ENCODE peak calls at places on chromosome 20, in six cellular contexts. L is GM20000, R is GM13976, M is hepatocyte, T is RWPE1, N is psoas muscle. D is an unnamed sample.

GRCh38 chr20:45905505-45906079 is 6.4 kb downstream of the PLTP start:
- DNase-seq in L (no peak), R (no peak), M (no peak), T (peak), N (no peak), D (no peak)

GRCh38 chr20:46230811-46231282 is 77.5 kb downstream of the CDH22 start:
- DNase-seq in L (no peak), R (no peak), M (peak), T (peak), N (no peak), D (peak)

GRCh38 chr20:8722277-8722928 is 346.5 kb upstream of the PLCB4 start:
- DNase-seq in L (peak), R (no peak), M (peak), T (peak), N (no peak), D (peak)

GRCh38 chr20:20198011-20198410 is 145.7 kb downstream of the CFAP61 start:
- DNase-seq in L (no peak), R (no peak), M (no peak), T (no peak), N (no peak), D (no peak)

GRCh38 chr20:51584116-51584515 is 41.6 kb upstream of the NFATC2 start:
- DNase-seq in L (no peak), R (no peak), M (no peak), T (no peak), N (no peak), D (no peak)

GRCh38 chr20:50602432-50603088 is 88.8 kb downstream of the RIPOR3 start:
- DNase-seq in L (no peak), R (no peak), M (no peak), T (no peak), N (no peak), D (no peak)

GRCh38 chr20:41392871-41393704 is 26.5 kb upstream of the EMILIN3 start:
- DNase-seq in L (no peak), R (no peak), M (no peak), T (no peak), N (peak), D (no peak)

GRCh38 chr20:64160118-64160517 is 4.1 kb upstream of the MYT1 start:
- DNase-seq in L (no peak), R (no peak), M (no peak), T (no peak), N (no peak), D (no peak)

GRCh38 chr20:12207875-12208274 is 290.2 kb downstream of the BTBD3 start:
- DNase-seq in L (no peak), R (no peak), M (peak), T (peak), N (no peak), D (peak)

GRCh38 chr20:42577193-42577592 is 612.5 kb downstream of the PTPRT start:
- DNase-seq in L (no peak), R (no peak), M (no peak), T (no peak), N (no peak), D (no peak)

GRCh38 chr20:35276408-35276807 is 1.5 kb downstream of the MMP24OS start:
- DNase-seq in L (no peak), R (no peak), M (no peak), T (no peak), N (no peak), D (no peak)

GRCh38 chr20:35279040-35279439 is 1.1 kb upstream of the MMP24OS start:
- DNase-seq in L (no peak), R (no peak), M (no peak), T (peak), N (no peak), D (no peak)

GRCh38 chr20:35277127-35277526 is 795 bp downstream of the MMP24OS start:
- DNase-seq in L (no peak), R (no peak), M (no peak), T (no peak), N (no peak), D (no peak)

GRCh38 chr20:35279533-35280174 is 1.7 kb upstream of the MMP24OS start:
- DNase-seq in L (no peak), R (no peak), M (no peak), T (peak), N (no peak), D (no peak)

DNA sequence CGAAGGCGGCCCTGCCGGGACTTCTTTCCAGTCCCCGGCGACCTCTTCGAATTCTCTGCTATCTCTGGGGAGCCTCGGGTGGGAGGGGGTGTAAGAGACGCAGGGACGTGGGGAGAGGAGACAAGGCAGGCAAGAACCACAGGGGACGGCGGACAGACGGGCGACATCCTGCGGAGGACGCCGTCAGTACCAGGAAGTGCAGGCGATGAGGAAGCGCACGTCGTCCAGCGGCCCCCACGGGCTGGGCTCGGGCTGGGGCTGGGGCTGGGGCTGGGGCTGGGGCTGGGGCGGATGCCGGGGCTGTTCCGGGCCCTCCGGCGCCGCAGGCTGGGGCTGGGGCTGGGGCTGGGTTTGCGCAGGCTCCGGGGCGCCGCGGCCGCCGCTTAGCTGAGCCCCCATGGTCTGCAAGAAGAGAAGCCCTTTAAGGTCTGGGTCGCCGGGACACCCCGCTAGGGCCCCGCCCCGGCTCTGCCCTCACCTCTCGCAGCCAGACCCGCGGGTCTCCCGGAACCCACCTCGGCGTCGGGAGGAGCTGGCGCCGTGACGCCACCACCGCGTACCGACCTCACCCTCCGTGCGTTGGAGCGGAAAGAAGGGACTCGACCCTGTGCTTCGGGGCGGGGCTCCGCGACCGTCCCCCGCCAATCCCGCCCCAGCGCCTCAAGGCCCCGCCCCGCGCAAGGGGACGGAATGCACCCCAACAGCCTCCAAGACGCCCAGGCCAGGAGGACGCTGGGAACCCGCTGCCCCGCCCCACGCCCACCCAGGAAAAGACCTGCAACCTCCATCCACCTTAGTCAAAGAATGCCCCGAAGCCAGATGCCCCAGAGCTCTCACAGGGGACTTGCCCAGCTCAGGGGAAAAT is at the start of gene MMP24OS:
- DNase-seq in L (peak), R (peak), M (peak), T (peak), N (peak), D (peak)
- TF ChIP-seq CTCF in L (peak), R (peak), M (peak), T (no peak), N (no peak), D (no peak)

GRCh38 chr20:4663553-4663952 is 58.2 kb upstream of the PRND start:
- DNase-seq in L (no peak), R (no peak), M (no peak), T (no peak), N (no peak), D (no peak)

GRCh38 chr20:4665591-4665990 is 56.1 kb upstream of the PRND start:
- DNase-seq in L (no peak), R (no peak), M (no peak), T (no peak), N (no peak), D (no peak)

GRCh38 chr20:4664691-4665360 is 56.9 kb upstream of the PRND start:
- DNase-seq in L (no peak), R (no peak), M (no peak), T (no peak), N (no peak), D (no peak)

GRCh38 chr20:4661191-4661590 is 60.5 kb upstream of the PRND start:
- DNase-seq in L (no peak), R (no peak), M (no peak), T (no peak), N (no peak), D (no peak)

DNA sequence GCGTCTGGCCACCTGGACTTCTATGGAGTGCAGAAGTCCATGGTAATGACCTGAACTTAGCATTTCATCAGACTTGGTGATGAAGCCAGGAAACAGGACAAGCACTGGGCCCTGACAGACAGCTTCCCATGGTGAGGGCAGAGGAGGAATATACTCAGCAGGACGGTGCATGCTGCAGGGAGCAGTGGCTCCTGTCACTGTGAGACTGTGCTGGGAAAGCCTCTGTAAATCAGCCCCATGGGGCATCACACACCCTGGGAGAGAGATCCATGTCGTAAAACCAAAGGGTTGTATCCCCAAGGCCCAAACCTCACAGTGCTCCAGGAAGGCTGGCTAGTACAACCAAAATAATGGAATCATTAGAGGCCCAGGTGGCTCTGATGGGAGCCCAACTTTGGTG is 58.7 kb upstream of the PRND start:
- DNase-seq in L (no peak), R (no peak), M (no peak), T (no peak), N (no peak), D (no peak)
- TF ChIP-seq CTCF in L (no peak), R (no peak), M (no peak), T (no peak), N (no peak), D (no peak)

GRCh38 chr20:1345756-1346093 is 16.8 kb upstream of the SDCBP2 start:
- DNase-seq in L (no peak), R (no peak), M (no peak), T (no peak), N (no peak), D (no peak)

GRCh38 chr20:1345030-1345755 is 16.3 kb upstream of the SDCBP2 start:
- DNase-seq in L (no peak), R (no peak), M (no peak), T (no peak), N (no peak), D (no peak)

GRCh38 chr20:1341561-1342265 is 12.8 kb upstream of the SDCBP2 start:
- DNase-seq in L (no peak), R (no peak), M (no peak), T (no peak), N (no peak), D (no peak)

DNA sequence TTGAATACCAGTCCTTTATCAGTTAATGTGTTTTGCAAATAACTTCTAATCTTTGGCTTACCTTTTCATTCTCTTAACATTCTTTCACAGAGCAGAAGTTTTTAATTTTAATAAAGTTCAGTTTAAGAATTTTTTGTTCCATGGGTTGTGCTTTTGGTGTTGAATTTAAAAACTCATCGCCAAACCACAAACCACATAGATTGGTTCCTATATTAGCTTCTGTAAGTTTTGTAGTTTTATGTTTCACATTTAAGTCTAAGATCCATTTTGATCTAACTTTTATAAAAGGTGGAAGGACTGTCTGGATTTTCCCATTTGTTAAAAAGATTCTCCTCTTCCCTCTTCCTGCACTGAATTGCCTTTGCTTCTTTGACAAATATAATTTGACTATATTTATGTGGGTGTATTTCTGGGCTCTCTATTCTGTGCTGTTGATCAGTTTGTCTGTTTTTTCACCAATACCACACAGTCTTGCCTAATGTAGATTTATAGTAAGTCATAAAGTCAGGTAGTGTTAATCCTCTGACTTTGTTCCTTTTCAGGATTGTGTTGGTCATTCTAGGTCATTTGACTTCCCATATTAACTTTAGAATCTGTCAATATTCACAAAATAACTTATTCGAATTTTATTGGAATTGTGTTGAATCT is 17.5 kb upstream of the SDCBP2 start:
- DNase-seq in L (no peak), R (no peak), M (no peak), T (no peak), N (no peak), D (no peak)
- TF ChIP-seq CTCF in L (no peak), R (no peak), M (no peak), T (no peak), N (no peak), D (no peak)

DNA sequence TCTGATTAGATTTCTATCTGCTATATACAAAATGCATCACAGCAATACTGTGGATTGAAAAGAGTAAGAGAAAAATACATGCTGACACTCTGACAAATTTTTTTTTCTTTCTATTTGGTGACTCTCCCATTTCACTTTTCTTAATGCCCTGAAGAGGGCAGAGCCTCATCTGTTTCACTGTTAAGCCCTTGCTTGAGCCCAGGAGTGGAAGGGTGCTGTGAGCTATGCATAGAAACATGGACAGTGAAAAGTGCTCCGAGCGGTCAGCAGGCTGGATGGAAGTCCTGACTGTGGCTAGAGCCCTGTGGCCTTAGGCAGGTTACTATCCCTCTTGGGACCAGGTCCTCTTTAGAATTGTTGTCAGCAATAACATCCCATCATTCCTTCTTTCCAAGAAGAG is 17.4 kb upstream of the CSE1L start:
- DNase-seq in L (no peak), R (no peak), M (peak), T (peak), N (no peak), D (no peak)
- TF ChIP-seq CTCF in L (no peak), R (no peak), M (peak), T (peak), N (no peak), D (peak)

GRCh38 chr20:62623488-62624324 is 18.6 kb upstream of the SLCO4A1 start:
- DNase-seq in L (peak), R (peak), M (peak), T (peak), N (peak), D (peak)
- TF ChIP-seq CTCF in L (no peak), R (no peak), M (no peak), T (no peak), N (no peak), D (no peak)

GRCh38 chr20:36794116-36794474 is 20.5 kb upstream of the DSN1 start:
- DNase-seq in L (no peak), R (no peak), M (no peak), T (no peak), N (no peak), D (no peak)

GRCh38 chr20:36791862-36792261 is 18.3 kb upstream of the DSN1 start:
- DNase-seq in L (peak), R (no peak), M (no peak), T (no peak), N (no peak), D (no peak)

GRCh38 chr20:36795691-36796090 is 22.1 kb upstream of the DSN1 start:
- DNase-seq in L (no peak), R (no peak), M (no peak), T (no peak), N (no peak), D (no peak)

GRCh38 chr20:36793294-36794115 is 19.9 kb upstream of the DSN1 start:
- DNase-seq in L (no peak), R (no peak), M (no peak), T (no peak), N (no peak), D (no peak)

DNA sequence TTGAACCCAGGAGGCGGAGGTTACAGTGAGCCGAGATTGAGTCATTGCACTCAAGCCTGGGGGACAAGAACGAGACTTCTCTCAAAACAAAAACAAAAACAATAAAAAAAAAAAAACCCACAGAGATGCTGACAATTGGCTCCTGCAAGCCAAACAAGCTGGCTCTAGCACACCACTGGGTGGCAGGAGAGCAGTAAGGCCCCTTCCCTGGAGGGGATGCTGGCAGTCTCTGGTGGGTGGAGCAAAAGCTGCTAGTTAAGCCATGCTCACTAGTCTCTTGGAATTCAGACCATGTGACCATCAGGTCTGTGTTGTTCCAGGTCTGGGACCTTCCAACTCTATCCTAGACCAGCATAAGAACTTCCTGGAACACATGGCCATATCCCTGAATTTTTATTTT is 18.9 kb upstream of the DSN1 start:
- DNase-seq in L (peak), R (no peak), M (peak), T (peak), N (no peak), D (peak)
- TF ChIP-seq CTCF in L (peak), R (no peak), M (peak), T (no peak), N (peak), D (no peak)

GRCh38 chr20:44576297-44576696 is 6.1 kb upstream of the PKIG start:
- DNase-seq in L (peak), R (peak), M (no peak), T (no peak), N (no peak), D (no peak)
- TF ChIP-seq CTCF in L (peak), R (peak), M (peak), T (no peak), N (peak), D (no peak)

D was measured in nephron progenitor cell.